ENCODE peak calls at places on chromosomes 2 and 18, in eight cellular contexts. Y is M059J; U is ACHN; R is activated effector memory CD4-positive, alpha-beta T cell treated with anti-CD3 and anti-CD28 coated beads, Interleukin-2, amount 50 U/mL, for 16 hours; G is GM19239; F is HEK293T; D is left lung; I is activated CD8-positive, alpha-beta memory T cell treated with anti-CD3 and anti-CD28 coated beads for 48 hours. S is an unnamed sample.

GRCh38 chr2:32061973-32062861 is 1.1 kb upstream of the SPAST start:
- DNase-seq in Y (peak), U (peak), R (no peak), G (no peak), F (peak), D (no peak), I (peak), S (peak)

GRCh38 chr18:54828290-54828871 is at the start of gene RAB27B:
- DNase-seq in Y (peak), U (peak), R (peak), G (no peak), F (peak), D (peak), I (peak), S (peak)

GRCh38 chr2:217743980-217744761 is 258.6 kb downstream of the TNS1 start:
- DNase-seq in Y (no peak), U (no peak), R (no peak), G (no peak), F (no peak), D (no peak), I (no peak), S (no peak)

GRCh38 chr2:174729797-174730529 is 34.3 kb downstream of the CHRNA1 start:
- DNase-seq in Y (peak), U (no peak), R (peak), G (no peak), F (no peak), D (no peak), I (no peak), S (no peak)

GRCh38 chr2:238103465-238104070 is 3.4 kb downstream of the ESPNL start:
- DNase-seq in Y (no peak), U (no peak), R (peak), G (no peak), F (no peak), D (peak), I (no peak), S (no peak)

GRCh38 chr2:55718165-55719008 is 24.7 kb upstream of the PNPT1 start:
- DNase-seq in Y (peak), U (peak), R (peak), G (peak), F (peak), D (no peak), I (peak), S (no peak)

GRCh38 chr18:9615973-9616559 is 1.7 kb upstream of the PPP4R1 start:
- DNase-seq in Y (peak), U (no peak), R (no peak), G (no peak), F (no peak), D (no peak), I (no peak), S (no peak)

GRCh38 chr2:229715895-229716507 is 1.6 kb upstream of the DNER start:
- DNase-seq in Y (peak), U (peak), R (no peak), G (peak), F (peak), D (no peak), I (no peak), S (no peak)

GRCh38 chr2:20080839-20081348 is 29.5 kb upstream of the LAPTM4A start:
- DNase-seq in Y (no peak), U (no peak), R (no peak), G (no peak), F (no peak), D (no peak), I (no peak), S (no peak)

GRCh38 chr2:118097657-118098056 is 9.4 kb downstream of the INSIG2 start:
- DNase-seq in Y (no peak), U (no peak), R (no peak), G (no peak), F (no peak), D (no peak), I (no peak), S (no peak)

GRCh38 chr18:21458322-21458721 is 142.2 kb downstream of the ESCO1 start:
- DNase-seq in Y (no peak), U (no peak), R (no peak), G (no peak), F (no peak), D (no peak), I (no peak), S (no peak)

GRCh38 chr18:28409811-28410210 is 232.9 kb upstream of the CDH2 start:
- DNase-seq in Y (no peak), U (no peak), R (no peak), G (no peak), F (no peak), D (no peak), I (no peak), S (no peak)

GRCh38 chr2:156470975-156471583 is 34.9 kb downstream of the GPD2 start:
- DNase-seq in Y (no peak), U (no peak), R (no peak), G (no peak), F (no peak), D (no peak), I (no peak), S (no peak)

GRCh38 chr18:62500174-62500573 is 22.7 kb upstream of the ZCCHC2 start:
- DNase-seq in Y (no peak), U (no peak), R (no peak), G (no peak), F (no peak), D (no peak), I (no peak), S (no peak)

GRCh38 chr2:226756131-226756530 is 43.5 kb downstream of the IRS1 start:
- DNase-seq in Y (peak), U (peak), R (no peak), G (no peak), F (no peak), D (no peak), I (no peak), S (peak)

GRCh38 chr2:71889991-71890684 is 257.5 kb downstream of the CYP26B1 start:
- DNase-seq in Y (peak), U (peak), R (no peak), G (no peak), F (no peak), D (no peak), I (no peak), S (no peak)

GRCh38 chr2:178194600-178195389 is 483 bp downstream of the OSBPL6 start:
- DNase-seq in Y (peak), U (peak), R (peak), G (no peak), F (peak), D (peak), I (no peak), S (peak)

GRCh38 chr2:26460613-26461031 is 17.3 kb downstream of the OTOF start:
- DNase-seq in Y (no peak), U (no peak), R (peak), G (no peak), F (no peak), D (no peak), I (no peak), S (no peak)

GRCh38 chr18:62420513-62421209 is 95.6 kb downstream of the TNFRSF11A start:
- DNase-seq in Y (peak), U (peak), R (peak), G (peak), F (no peak), D (no peak), I (peak), S (peak)

GRCh38 chr2:97951155-97951670 is 44.5 kb downstream of the TMEM131 start:
- DNase-seq in Y (peak), U (peak), R (no peak), G (no peak), F (no peak), D (no peak), I (no peak), S (no peak)

GRCh38 chr2:133492719-133493366 is 75.4 kb downstream of the NCKAP5 start:
- DNase-seq in Y (no peak), U (no peak), R (no peak), G (no peak), F (no peak), D (no peak), I (no peak), S (no peak)

GRCh38 chr18:61731169-61731568 is 161.6 kb downstream of the RNF152 start:
- DNase-seq in Y (no peak), U (no peak), R (no peak), G (no peak), F (no peak), D (no peak), I (no peak), S (no peak)

GRCh38 chr2:7794916-7795315 is 877.7 kb downstream of the RNF144A start:
- DNase-seq in Y (no peak), U (no peak), R (no peak), G (no peak), F (no peak), D (no peak), I (no peak), S (no peak)

GRCh38 chr2:84878459-84878858 is 2.4 kb downstream of the TRABD2A start:
- DNase-seq in Y (no peak), U (no peak), R (no peak), G (no peak), F (no peak), D (no peak), I (no peak), S (no peak)

GRCh38 chr2:170711774-170712652 is 3.1 kb upstream of the SP5 start:
- DNase-seq in Y (no peak), U (no peak), R (peak), G (no peak), F (no peak), D (peak), I (no peak), S (no peak)

GRCh38 chr18:26621161-26622026 is 73.0 kb upstream of the KCTD1 start:
- DNase-seq in Y (peak), U (no peak), R (no peak), G (peak), F (peak), D (peak), I (no peak), S (peak)

GRCh38 chr18:64165906-64166305 is 17.0 kb upstream of the LINC00305 start:
- DNase-seq in Y (no peak), U (no peak), R (no peak), G (no peak), F (no peak), D (no peak), I (no peak), S (no peak)

GRCh38 chr2:33135645-33136044 is 188.9 kb downstream of the LTBP1 start:
- DNase-seq in Y (no peak), U (no peak), R (no peak), G (no peak), F (no peak), D (no peak), I (no peak), S (no peak)

GRCh38 chr18:59514193-59514592 is 155.1 kb upstream of the LMAN1 start:
- DNase-seq in Y (peak), U (no peak), R (no peak), G (no peak), F (peak), D (no peak), I (no peak), S (no peak)

GRCh38 chr2:39696838-39697237 is 31.1 kb downstream of the TMEM178A start:
- DNase-seq in Y (peak), U (peak), R (no peak), G (no peak), F (no peak), D (no peak), I (no peak), S (peak)

GRCh38 chr2:97764559-97765263 is 51.3 kb downstream of the ZAP70 start:
- DNase-seq in Y (no peak), U (no peak), R (no peak), G (no peak), F (no peak), D (no peak), I (no peak), S (no peak)

GRCh38 chr2:240567872-240568677 is at the start of gene RNPEPL1:
- DNase-seq in Y (peak), U (peak), R (peak), G (peak), F (peak), D (peak), I (no peak), S (peak)

GRCh38 chr2:65027611-65028244 is 28.5 kb upstream of the CEP68 start:
- DNase-seq in Y (no peak), U (no peak), R (no peak), G (no peak), F (no peak), D (no peak), I (no peak), S (no peak)

GRCh38 chr2:98805412-98806265 is 74.7 kb upstream of the MGAT4A start:
- DNase-seq in Y (peak), U (no peak), R (no peak), G (no peak), F (no peak), D (no peak), I (no peak), S (peak)

GRCh38 chr18:73785276-73785675 is 362.4 kb downstream of the FBXO15 start:
- DNase-seq in Y (peak), U (no peak), R (no peak), G (no peak), F (no peak), D (no peak), I (no peak), S (no peak)

GRCh38 chr2:230666885-230667712 is 45.5 kb upstream of the CAB39 start:
- DNase-seq in Y (peak), U (no peak), R (no peak), G (no peak), F (no peak), D (no peak), I (no peak), S (peak)

GRCh38 chr2:176753752-176754474 is 458.7 kb upstream of the HNRNPA3 start:
- DNase-seq in Y (no peak), U (no peak), R (no peak), G (no peak), F (no peak), D (no peak), I (no peak), S (no peak)

GRCh38 chr2:19664651-19665050 is 237.1 kb downstream of the TTC32 start:
- DNase-seq in Y (peak), U (no peak), R (no peak), G (no peak), F (no peak), D (no peak), I (no peak), S (no peak)

S was measured in foreskin keratinocyte.